ENCODE peak calls at places on chromosomes 16 and 17, in four cellular contexts. I, L, H and K are unnamed samples.

GRCh38 chr17:57567278-57567677 is 177.8 kb downstream of the CCDC182 start:
- DNase-seq in L (no peak), I (no peak), H (no peak), K (no peak)

GRCh38 chr17:59418732-59419166 is 87.3 kb downstream of the YPEL2 start:
- DNase-seq in L (no peak), I (no peak), H (no peak), K (no peak)

GRCh38 chr17:79844869-79845600 is 5.8 kb upstream of the CBX4 start:
- DNase-seq in I (no peak), H (peak; percentile 77), L (peak; percentile 84), K (peak; percentile 62)

GRCh38 chr17:45282683-45283644 is 21.1 kb upstream of the SPATA32 start:
- DNase-seq in L (no peak), I (peak; percentile 76), H (no peak), K (peak; percentile 60)

GRCh38 chr17:79083191-79083971 is 8.8 kb downstream of the ENGASE start:
- DNase-seq in H (no peak), I (no peak), L (peak; percentile 53), K (no peak)

GRCh38 chr17:75077490-75078096 is 10.2 kb upstream of the SLC16A5 start:
- DNase-seq in I (peak; percentile 79), L (peak; percentile 90), H (peak; percentile 68), K (peak; percentile 88)

GRCh38 chr17:38585056-38585804 is 20.5 kb downstream of the SRCIN1 start:
- DNase-seq in L (no peak), I (no peak), H (no peak), K (no peak)

GRCh38 chr16:19717319-19717718 is 708 bp downstream of the KNOP1 start:
- DNase-seq in L (no peak), I (no peak), H (peak; percentile 50), K (no peak)

GRCh38 chr17:48609754-48610281 is 999 bp downstream of the HOXB7 start:
- DNase-seq in I (no peak), L (no peak), H (no peak), K (no peak)

GRCh38 chr16:24997665-24998064 is 17.5 kb downstream of the ARHGAP17 start:
- DNase-seq in H (no peak), I (no peak), L (no peak), K (no peak)

GRCh38 chr16:560701-561412 is 663 bp downstream of the PRR35 start:
- DNase-seq in I (no peak), L (no peak), H (no peak), K (no peak)

GRCh38 chr16:23172549-23172948 is 10.0 kb upstream of the SCNN1G start:
- DNase-seq in I (no peak), L (no peak), H (no peak), K (no peak)

GRCh38 chr17:32444301-32445074 is at the start of gene PSMD11:
- DNase-seq in I (peak; percentile 98), H (peak; percentile 99), L (peak; percentile 99), K (peak; percentile 99)

GRCh38 chr16:11354733-11355574 is 9.7 kb downstream of the RMI2 start:
- DNase-seq in L (no peak), H (peak; percentile 76), I (no peak), K (peak; percentile 56)

GRCh38 chr16:3655030-3655790 is 719 bp downstream of the DNASE1 start:
- DNase-seq in L (no peak), I (peak; percentile 40), H (no peak), K (peak; percentile 25)

GRCh38 chr16:3641801-3642396 is 12.6 kb upstream of the DNASE1 start:
- DNase-seq in L (no peak), H (no peak), I (no peak), K (peak; percentile 9)

GRCh38 chr16:56368545-56368944 is 56.8 kb downstream of the AMFR start:
- DNase-seq in H (no peak), I (no peak), L (no peak), K (no peak)

GRCh38 chr17:79977711-79978544 is 57.7 kb downstream of the TBC1D16 start:
- DNase-seq in H (no peak), I (peak; percentile 44), L (no peak), K (peak; percentile 35)

GRCh38 chr17:3048727-3049471 is 14.5 kb downstream of the OR1D5 start:
- DNase-seq in H (peak; percentile 51), L (peak; percentile 98), I (peak; percentile 99), K (peak; percentile 97)

GRCh38 chr16:2739555-2740435 is 12.6 kb upstream of the SRRM2 start:
- DNase-seq in L (no peak), I (no peak), H (no peak), K (peak; percentile 32)

GRCh38 chr17:50487213-50488096 is 8.8 kb downstream of the RSAD1 start:
- DNase-seq in L (peak; percentile 16), H (no peak), I (no peak), K (no peak)

GRCh38 chr16:31700200-31700529 is 172.5 kb downstream of the AHSP start:
- DNase-seq in H (no peak), L (no peak), I (no peak), K (no peak)

GRCh38 chr16:83901101-83901500 is 2.2 kb downstream of the MLYCD start:
- DNase-seq in L (no peak), I (no peak), H (peak; percentile 32), K (no peak)

GRCh38 chr16:31201511-31202401 is 804 bp downstream of the PYCARD start:
- DNase-seq in I (no peak), H (peak; percentile 86), L (peak; percentile 79), K (peak; percentile 73)

GRCh38 chr17:29042679-29043538 is at the start of gene PIPOX:
- DNase-seq in H (peak; percentile 62), L (no peak), I (no peak), K (peak; percentile 50)

GRCh38 chr17:57466042-57466471 is 209.7 kb downstream of the MSI2 start:
- DNase-seq in L (no peak), H (peak; percentile 71), I (no peak), K (no peak)

GRCh38 chr17:66273391-66273722 is 29.1 kb upstream of the PRKCA start:
- DNase-seq in I (no peak), H (no peak), L (no peak), K (no peak)
- H3K27ac ChIP-seq in I (no peak overlapping the region), H (no peak overlapping the region), L (no peak overlapping the region), K (no peak overlapping the region)

DNA sequence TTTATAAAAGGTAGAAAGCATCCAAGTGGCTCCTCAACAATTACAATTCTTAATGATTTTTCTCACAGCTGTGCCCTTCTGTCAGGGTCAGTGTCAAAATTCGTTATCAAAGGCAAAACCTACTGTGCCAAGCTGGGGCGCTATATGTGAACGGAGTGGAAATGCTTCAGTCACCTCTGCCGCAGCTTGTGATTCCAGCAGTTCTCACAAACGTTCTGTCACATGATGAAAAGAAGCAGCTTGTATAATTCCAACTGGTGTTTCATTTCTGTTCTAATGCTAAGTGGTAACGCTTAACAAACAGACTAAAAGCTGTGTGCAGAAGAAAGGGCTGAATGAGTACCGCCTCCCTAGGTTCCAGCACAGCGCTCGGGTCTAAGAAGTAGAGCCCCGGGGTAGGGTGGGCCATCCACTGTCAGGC is 14.2 kb downstream of the PLD6 start:
- DNase-seq in I (no peak), H (no peak), L (no peak), K (no peak)
- H3K27ac ChIP-seq in I (peak overlapping the region; percentile 32), H (no peak overlapping the region), L (peak overlapping the region; percentile 77), K (no peak overlapping the region)

DNA sequence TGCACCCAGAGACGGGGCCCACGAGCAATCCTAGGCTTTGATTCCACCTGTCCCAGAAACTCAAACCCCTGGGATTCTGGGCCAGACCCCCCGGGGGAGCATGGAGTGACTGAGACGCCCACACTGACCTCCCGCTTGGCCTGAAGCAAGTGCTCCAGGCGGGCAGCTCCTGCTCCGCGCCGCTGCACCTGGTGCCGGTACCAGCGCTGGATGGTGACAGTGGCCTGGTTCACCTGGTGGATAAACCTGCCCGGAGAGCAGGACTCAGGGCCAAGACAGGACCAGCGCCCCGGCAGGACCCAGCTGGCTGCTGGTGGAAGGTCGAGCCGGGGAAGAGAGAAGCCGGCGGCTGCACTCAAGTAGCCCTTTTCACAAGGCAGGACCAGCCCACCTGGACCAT is 22.6 kb downstream of the CEP131 start:
- DNase-seq in H (no peak), L (no peak), I (no peak), K (no peak)
- H3K27ac ChIP-seq in H (no peak overlapping the region), L (no peak overlapping the region), I (peak overlapping the region; percentile 71), K (no peak overlapping the region)

GRCh38 chr16:49534901-49535300 is 161.3 kb downstream of the C16orf78 start:
- DNase-seq in H (no peak), I (no peak), L (no peak), K (no peak)

GRCh38 chr16:49539758-49540157 is 166.2 kb downstream of the C16orf78 start:
- DNase-seq in H (no peak), L (no peak), I (no peak), K (no peak)

GRCh38 chr16:49542391-49542891 is 168.8 kb downstream of the C16orf78 start:
- DNase-seq in L (no peak), I (no peak), H (no peak), K (no peak)

GRCh38 chr16:49540836-49541235 is 167.2 kb downstream of the C16orf78 start:
- DNase-seq in L (no peak), I (no peak), H (no peak), K (no peak)

GRCh38 chr16:49537924-49538455 is 164.4 kb downstream of the C16orf78 start:
- DNase-seq in H (no peak), I (no peak), L (no peak), K (no peak)
- H3K27ac ChIP-seq in H (no peak overlapping the region), I (no peak overlapping the region), L (no peak overlapping the region), K (no peak overlapping the region)

GRCh38 chr17:27246537-27246936 is 47.4 kb upstream of the WSB1 start:
- DNase-seq in H (no peak), L (no peak), I (no peak), K (no peak)

GRCh38 chr17:27244481-27245223 is 49.3 kb upstream of the WSB1 start:
- DNase-seq in L (peak; percentile 80), I (no peak), H (peak; percentile 54), K (peak; percentile 80)

GRCh38 chr17:27242951-27243350 is 51.0 kb upstream of the WSB1 start:
- DNase-seq in L (no peak), H (no peak), I (no peak), K (no peak)

GRCh38 chr17:27245230-27245696 is 48.7 kb upstream of the WSB1 start:
- DNase-seq in I (peak; percentile 89), L (peak; percentile 92), H (peak; percentile 87), K (peak; percentile 91)

GRCh38 chr17:27244019-27244418 is 49.9 kb upstream of the WSB1 start:
- DNase-seq in L (no peak), I (no peak), H (no peak), K (no peak)
- H3K27ac ChIP-seq in L (peak overlapping the region; percentile 97), I (no peak overlapping the region), H (no peak overlapping the region), K (peak overlapping the region; percentile 87)